ENCODE peak calls at places on chromosomes 13 and 19, in ten cellular contexts. D, J, E, X, K, F, V, I, P and N are unnamed samples.

GRCh38 chr19:41695745-41696144 is 7.7 kb upstream of the CEACAM7 start:
- DNase-seq in D (no peak), J (no peak), E (no peak), X (no peak), K (no peak), F (no peak), V (no peak), I (no peak), P (peak; percentile 23), N (no peak)

GRCh38 chr13:54750521-54750920 is 1721.9 kb downstream of the OLFM4 start:
- DNase-seq in D (no peak), J (no peak), E (no peak), X (no peak), K (peak; percentile 6), F (no peak), V (no peak), I (no peak), P (no peak), N (peak; percentile 17)

GRCh38 chr19:31641591-31641990 is 292.4 kb upstream of the TSHZ3 start:
- DNase-seq in D (no peak), J (peak; percentile 7), E (no peak), X (no peak), K (no peak), F (no peak), V (no peak), I (no peak), P (no peak), N (no peak)

GRCh38 chr13:31699650-31700049 is 39.7 kb upstream of the RXFP2 start:
- DNase-seq in D (no peak), J (no peak), E (no peak), X (no peak), K (peak; percentile 23), F (peak; percentile 13), V (peak; percentile 28), I (no peak), P (no peak), N (no peak)

GRCh38 chr13:96539791-96540190 is 449.9 kb downstream of the HS6ST3 start:
- DNase-seq in D (no peak), J (no peak), E (no peak), X (no peak), K (no peak), F (no peak), V (no peak), I (no peak), P (no peak), N (no peak)

GRCh38 chr19:14056069-14056666 is 5.7 kb downstream of the PALM3 start:
- DNase-seq in D (no peak), J (no peak), E (no peak), X (no peak), K (no peak), F (no peak), V (no peak), I (no peak), P (no peak), N (no peak)

GRCh38 chr13:24215732-24216131 is 55.2 kb downstream of the SPATA13 start:
- DNase-seq in D (peak; percentile 46), J (peak; percentile 49), E (peak; percentile 58), X (no peak), K (no peak), F (peak; percentile 63), V (peak; percentile 77), I (no peak), P (peak; percentile 68), N (peak; percentile 83)

GRCh38 chr13:113819731-113820715 is 43.9 kb downstream of the GAS6 start:
- DNase-seq in D (no peak), J (no peak), E (peak; percentile 38), X (no peak), K (no peak), F (peak; percentile 23), V (no peak), I (no peak), P (no peak), N (no peak)

GRCh38 chr19:41995959-41996797 is 2.1 kb upstream of the ATP1A3 start:
- DNase-seq in D (no peak), J (no peak), E (no peak), X (no peak), K (no peak), F (no peak), V (no peak), I (no peak), P (no peak), N (no peak)

GRCh38 chr19:56476671-56477428 is at the start of gene ZNF667:
- DNase-seq in D (no peak), J (peak; percentile 55), E (peak; percentile 67), X (peak; percentile 83), K (peak; percentile 24), F (peak; percentile 38), V (peak; percentile 47), I (peak; percentile 2), P (no peak), N (peak; percentile 66)

GRCh38 chr19:54435551-54436016 is 13.4 kb upstream of the LENG8 start:
- DNase-seq in D (no peak), J (no peak), E (no peak), X (no peak), K (no peak), F (no peak), V (no peak), I (no peak), P (no peak), N (no peak)

GRCh38 chr13:114080739-114081561 is 51.5 kb downstream of the RASA3 start:
- DNase-seq in D (peak; percentile 8), J (no peak), E (no peak), X (no peak), K (no peak), F (no peak), V (no peak), I (no peak), P (peak; percentile 52), N (no peak)

GRCh38 chr19:11480927-11481776 is at the start of gene ELAVL3:
- DNase-seq in D (no peak), J (no peak), E (no peak), X (no peak), K (no peak), F (no peak), V (no peak), I (no peak), P (no peak), N (no peak)

GRCh38 chr13:20716951-20717350 is 13.5 kb downstream of the IL17D start:
- DNase-seq in D (no peak), J (no peak), E (no peak), X (no peak), K (peak; percentile 35), F (no peak), V (no peak), I (no peak), P (no peak), N (no peak)

GRCh38 chr13:61728468-61728867 is 312.8 kb upstream of the PCDH20 start:
- DNase-seq in D (no peak), J (no peak), E (peak; percentile 42), X (no peak), K (peak; percentile 15), F (peak; percentile 30), V (peak; percentile 78), I (no peak), P (no peak), N (peak; percentile 57)

GRCh38 chr13:76904507-76904906 is 18.3 kb upstream of the KCTD12 start:
- DNase-seq in D (no peak), J (no peak), E (no peak), X (no peak), K (no peak), F (peak; percentile 41), V (peak; percentile 51), I (no peak), P (no peak), N (no peak)

DNA sequence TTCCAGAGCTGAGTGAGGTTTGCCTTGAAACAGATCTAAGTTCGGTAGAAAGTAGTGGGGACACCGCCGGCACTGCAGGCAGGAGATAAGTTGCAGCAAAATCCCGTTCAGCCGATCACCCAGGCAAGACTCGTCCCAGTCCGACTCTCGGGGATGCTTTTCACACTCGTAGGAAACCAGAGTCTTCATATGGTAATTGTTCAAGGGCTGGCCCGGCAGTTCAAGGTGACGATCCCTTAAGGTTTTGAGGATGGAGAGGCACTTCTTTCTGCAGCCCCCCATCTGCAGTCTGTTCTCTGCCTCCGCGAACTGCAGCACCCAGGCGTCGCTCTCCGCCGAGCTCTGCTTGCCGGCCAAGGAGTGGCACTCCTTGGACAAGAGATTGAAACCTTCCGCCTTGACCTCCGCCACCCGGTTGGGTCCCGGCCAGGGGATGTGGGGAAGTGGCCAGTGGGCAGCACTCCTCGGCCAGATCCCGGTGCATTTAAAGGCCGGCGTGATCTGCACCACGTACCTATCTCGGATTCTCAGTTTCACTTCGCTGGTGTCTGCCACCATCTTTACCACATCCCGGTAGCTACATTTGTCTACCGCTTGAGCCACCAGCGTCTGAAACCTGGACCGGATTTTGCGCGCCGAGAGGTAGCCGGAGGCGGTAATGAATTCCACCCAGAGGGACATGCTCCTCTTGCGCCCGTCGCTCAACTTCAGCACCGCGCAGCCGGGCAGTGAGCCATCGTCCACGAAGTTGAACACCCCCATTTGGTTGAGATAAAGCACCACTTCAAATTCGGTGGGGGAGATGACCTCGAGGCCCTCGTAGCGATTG is 1.1 kb downstream of the MAB21L1 start:
- DNase-seq in D (peak; percentile 59), J (no peak), E (peak; percentile 59), X (no peak), K (peak; percentile 39), F (peak; percentile 29), V (peak; percentile 25), I (no peak), P (peak; percentile 52), N (no peak)
- TF ChIP-seq CTCF in D (no peak), J (no peak), E (peak; percentile 2), X (no peak), K (no peak), F (no peak), V (no peak), I (no peak), P (no peak), N (no peak)

GRCh38 chr13:36891752-36892151 is 28.3 kb downstream of the SMAD9 start:
- DNase-seq in D (no peak), J (no peak), E (peak; percentile 90), X (no peak), K (no peak), F (no peak), V (peak; percentile 6), I (no peak), P (no peak), N (no peak)
- H3K4me3 ChIP-seq in D (no peak overlapping the region), J (no peak overlapping the region), E (no peak overlapping the region), X (no peak overlapping the region), K (no peak overlapping the region), F (no peak overlapping the region), V (no peak overlapping the region), I (no peak overlapping the region), P (no peak overlapping the region), N (no peak overlapping the region)

DNA sequence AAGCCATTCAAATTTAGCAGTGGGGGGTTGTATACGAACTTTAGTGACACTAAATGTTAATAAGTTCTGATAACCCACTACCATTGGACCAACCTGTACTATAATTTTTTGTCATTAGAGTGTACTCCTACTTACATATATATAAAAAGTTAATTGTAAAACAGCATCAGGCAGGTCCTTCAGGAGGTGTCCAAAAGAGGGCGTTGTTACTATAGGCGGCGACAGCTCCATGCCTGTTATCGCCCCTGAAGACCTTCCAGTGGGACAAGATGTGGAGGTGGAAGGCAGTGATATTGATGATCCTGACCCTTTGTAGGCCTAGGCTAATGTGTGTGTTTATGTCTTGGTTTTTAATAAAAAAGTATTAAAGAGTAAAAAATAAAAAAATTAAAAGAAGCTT is 27.5 kb downstream of the SPRYD7 start:
- DNase-seq in D (no peak), J (no peak), E (no peak), X (no peak), K (no peak), F (no peak), V (no peak), I (no peak), P (no peak), N (no peak)
- TF ChIP-seq CTCF in D (no peak), J (no peak), E (no peak), X (no peak), K (no peak), F (peak; percentile 12), V (no peak), I (no peak), P (no peak), N (peak; percentile 27)

GRCh38 chr19:51016798-51017683 is 2.5 kb downstream of the KLK10 start:
- DNase-seq in D (peak; percentile 72), J (no peak), E (peak; percentile 31), X (no peak), K (peak; percentile 74), F (peak; percentile 33), V (peak; percentile 61), I (no peak), P (no peak), N (no peak)
- H3K4me3 ChIP-seq in D (peak overlapping the region; percentile 45), J (peak overlapping the region; percentile 20), E (no peak overlapping the region), X (no peak overlapping the region), K (peak overlapping the region; percentile 35), F (no peak overlapping the region), V (peak overlapping the region; percentile 25), I (peak overlapping the region; percentile 53), P (no peak overlapping the region), N (peak overlapping the region; percentile 6)